ENCODE peak calls at places on chromosomes 13 and 19, in eight cellular contexts. W, E, I, R, T, X, C and L are unnamed samples.

GRCh38 chr19:55486043-55486970 is 1.3 kb downstream of the NAT14 start:
- DNase-seq in R (no peak), W (no peak), C (no peak), E (no peak), I (no peak), X (no peak), T (no peak), L (no peak)

GRCh38 chr13:75473472-75473871 is 8.5 kb downstream of the TBC1D4 start:
- DNase-seq in W (no peak), E (no peak), C (no peak), T (no peak), R (no peak), I (no peak), X (no peak), L (no peak)

GRCh38 chr13:73677041-73677589 is 457.1 kb downstream of the KLF12 start:
- DNase-seq in X (no peak), W (no peak), T (no peak), E (no peak), R (no peak), C (no peak), I (no peak), L (no peak)

GRCh38 chr13:44331446-44331845 is 42.2 kb upstream of the SERP2 start:
- DNase-seq in R (no peak), I (no peak), X (no peak), W (no peak), T (no peak), C (no peak), E (no peak), L (no peak)

GRCh38 chr13:113327766-113328391 is 30.8 kb downstream of the LAMP1 start:
- DNase-seq in R (no peak), W (no peak), I (no peak), C (no peak), X (no peak), E (no peak), T (no peak), L (peak; percentile 36)

GRCh38 chr19:17385878-17386611 is 8.0 kb downstream of the CCDC194 start:
- DNase-seq in W (peak; percentile 65), X (peak; percentile 67), T (peak; percentile 58), I (peak; percentile 56), C (peak; percentile 79), E (no peak), R (peak; percentile 68), L (peak; percentile 92)

GRCh38 chr13:26168835-26169234 is 53.3 kb downstream of the RNF6 start:
- DNase-seq in R (no peak), T (no peak), X (no peak), I (no peak), E (no peak), W (no peak), C (no peak), L (no peak)

GRCh38 chr13:105471683-105472082 is 1063.8 kb downstream of the EFNB2 start:
- DNase-seq in C (no peak), I (no peak), R (no peak), T (no peak), W (no peak), E (no peak), X (no peak), L (no peak)

GRCh38 chr13:72634859-72635258 is 92.6 kb downstream of the MZT1 start:
- DNase-seq in W (no peak), X (no peak), C (no peak), R (no peak), T (no peak), I (no peak), E (no peak), L (no peak)

GRCh38 chr13:31790992-31791391 is 51.7 kb downstream of the RXFP2 start:
- DNase-seq in C (no peak), E (no peak), I (no peak), W (no peak), T (no peak), X (no peak), R (no peak), L (no peak)

GRCh38 chr13:103243495-103243894 is 177.3 kb upstream of the SLC10A2 start:
- DNase-seq in C (no peak), X (no peak), I (no peak), W (no peak), R (no peak), E (no peak), T (no peak), L (no peak)

GRCh38 chr13:75360170-75360569 is 121.8 kb downstream of the TBC1D4 start:
- DNase-seq in I (no peak), E (no peak), R (no peak), C (no peak), T (no peak), W (no peak), X (no peak), L (no peak)

GRCh38 chr13:102236341-102236740 is 165.5 kb downstream of the FGF14 start:
- DNase-seq in X (peak; percentile 29), I (no peak), W (no peak), T (no peak), R (no peak), E (no peak), C (no peak), L (no peak)

GRCh38 chr13:41605319-41606285 is 148.3 kb downstream of the RGCC start:
- DNase-seq in I (no peak), C (no peak), R (no peak), X (no peak), W (no peak), T (no peak), E (no peak), L (no peak)

GRCh38 chr19:8396563-8397203 is 6.5 kb downstream of the RAB11B start:
- DNase-seq in R (peak; percentile 65), I (peak; percentile 71), W (peak; percentile 69), C (peak; percentile 79), E (peak; percentile 79), X (peak; percentile 66), T (peak; percentile 60), L (peak; percentile 76)

GRCh38 chr19:51489113-51489512 is 10.8 kb downstream of the CEACAM18 start:
- DNase-seq in I (no peak), R (no peak), E (no peak), W (no peak), X (no peak), T (no peak), C (no peak), L (no peak)

GRCh38 chr19:44712864-44713515 is 14.0 kb downstream of the CEACAM16 start:
- DNase-seq in R (no peak), C (no peak), E (no peak), W (no peak), T (no peak), I (no peak), X (no peak), L (no peak)

GRCh38 chr13:108408670-108409069 is 139.2 kb downstream of the TNFSF13B start:
- DNase-seq in C (no peak), X (no peak), I (no peak), W (no peak), R (no peak), E (no peak), T (no peak), L (no peak)

GRCh38 chr19:16548956-16549355 is 6.7 kb upstream of the CHERP start:
- DNase-seq in E (no peak), R (no peak), C (no peak), W (no peak), T (no peak), I (no peak), X (no peak), L (no peak)

GRCh38 chr19:3760871-3761361 is 576 bp downstream of the APBA3 start:
- DNase-seq in X (no peak), T (no peak), E (no peak), I (no peak), C (no peak), W (no peak), R (no peak), L (no peak)

GRCh38 chr13:112346173-112346898 is 29.8 kb upstream of the SPACA7 start:
- DNase-seq in R (no peak), E (no peak), W (no peak), X (no peak), C (no peak), I (no peak), T (no peak), L (no peak)

GRCh38 chr19:13042443-13043130 is 47.3 kb downstream of the NFIX start:
- DNase-seq in X (no peak), W (no peak), E (no peak), I (no peak), R (no peak), T (no peak), C (no peak), L (no peak)
- H3K4me1 ChIP-seq in X (peaks cover 18% of the 10 kb centered on the region), W (peaks cover 36% of the 10 kb centered on the region), E (peaks cover 14% of the 10 kb centered on the region), I (peaks cover 100% of the 10 kb centered on the region), R (peaks cover 17% of the 10 kb centered on the region), T (peaks cover 42% of the 10 kb centered on the region), C (peaks cover 94% of the 10 kb centered on the region), L (no peaks in the 10 kb centered on the region)

GRCh38 chr19:21398851-21399250 is 1.9 kb downstream of the ZNF493 start:
- DNase-seq in T (no peak), R (no peak), C (no peak), X (no peak), E (no peak), W (no peak), I (no peak), L (no peak)
- H3K9me3 ChIP-seq in T (no peaks in the 10 kb centered on the region), R (peaks cover 17% of the 10 kb centered on the region), C (no peaks in the 10 kb centered on the region), X (peaks cover 2% of the 10 kb centered on the region), E (no peaks in the 10 kb centered on the region), W (peaks cover 8% of the 10 kb centered on the region), I (no peaks in the 10 kb centered on the region), L (no peaks in the 10 kb centered on the region)

GRCh38 chr19:48754950-48755645 is at the start of gene FGF21:
- DNase-seq in W (no peak), C (no peak), I (no peak), R (no peak), T (no peak), E (no peak), X (peak; percentile 48), L (no peak)
- H3K4me3 ChIP-seq in W (no peak within 1 kb of the TSS), C (no peak within 1 kb of the TSS), I (no peak within 1 kb of the TSS), R (no peak within 1 kb of the TSS), T (no peak within 1 kb of the TSS), E (no peak within 1 kb of the TSS), X (peak within 1 kb of the TSS; percentile 59), L (no peak within 1 kb of the TSS)

GRCh38 chr19:4970558-4971423 is 1.9 kb downstream of the KDM4B start:
- DNase-seq in X (peak; percentile 57), W (no peak), C (no peak), I (peak; percentile 53), R (peak; percentile 46), E (no peak), T (no peak), L (peak; percentile 70)

GRCh38 chr19:4969772-4970531 is 1.0 kb downstream of the KDM4B start:
- DNase-seq in R (no peak), C (no peak), E (no peak), X (no peak), W (no peak), I (no peak), T (no peak), L (peak; percentile 71)

GRCh38 chr19:4972509-4973230 is 3.8 kb downstream of the KDM4B start:
- DNase-seq in E (no peak), C (no peak), R (no peak), X (no peak), T (no peak), I (no peak), W (no peak), L (no peak)

GRCh38 chr19:4971816-4972495 is 3.0 kb downstream of the KDM4B start:
- DNase-seq in T (no peak), C (no peak), E (no peak), X (no peak), I (no peak), W (no peak), R (no peak), L (no peak)

DNA sequence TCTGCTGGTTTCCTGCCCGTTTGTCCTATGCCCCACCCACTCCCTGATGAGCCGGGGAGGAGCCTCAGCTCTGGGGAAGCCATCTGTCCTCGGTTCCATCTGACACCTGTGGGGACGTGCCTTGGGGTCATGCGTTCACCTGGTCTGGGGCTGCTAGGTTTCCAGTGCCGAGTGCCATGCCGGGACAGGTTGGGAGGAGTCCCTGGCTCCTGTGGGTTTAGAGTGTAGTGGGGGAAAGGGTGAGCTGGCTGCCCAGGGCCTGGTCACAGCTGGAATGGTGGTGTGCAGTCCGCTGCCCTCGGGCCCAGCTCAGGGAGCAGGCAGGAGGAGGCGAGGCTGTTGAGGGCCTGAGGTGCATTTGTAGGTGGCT is 2.5 kb downstream of the KDM4B start:
- DNase-seq in C (no peak), X (peak; percentile 68), R (peak; percentile 65), T (no peak), E (peak; percentile 52), I (no peak), W (no peak), L (peak; percentile 76)
- H3K4me1 ChIP-seq in C (peaks cover 66% of the 10 kb centered on the region), X (peaks cover 46% of the 10 kb centered on the region), R (peaks cover 12% of the 10 kb centered on the region), T (peaks cover 16% of the 10 kb centered on the region), E (peaks cover 8% of the 10 kb centered on the region), I (peaks cover 73% of the 10 kb centered on the region), W (peaks cover 33% of the 10 kb centered on the region), L (no peaks in the 10 kb centered on the region)